ENCODE peak calls at places on chromosome 11, in seven cellular contexts. One of them, this sample, is unnamed.

GRCh38 chr11:134950692-134951304 is 538.8 kb upstream of the B3GAT1 start:
- DNase-seq in choroid plexus epithelial cell: peak; percentile 26
- DNase-seq in Peyer's patch: no peak
- DNase-seq in fibroblast of mammary gland: peak; percentile 55
- DNase-seq in gastrocnemius medialis: peak; percentile 5
- DNase-seq in NB4: no peak
- DNase-seq in GM12865: no peak
- DNase-seq in this sample: peak; percentile 62

GRCh38 chr11:1235615-1236315 is 12.9 kb downstream of the MUC5B start:
- DNase-seq in choroid plexus epithelial cell: no peak
- DNase-seq in Peyer's patch: no peak
- DNase-seq in fibroblast of mammary gland: no peak
- DNase-seq in gastrocnemius medialis: no peak
- DNase-seq in NB4: no peak
- DNase-seq in GM12865: no peak
- DNase-seq in this sample: no peak

GRCh38 chr11:69636512-69636866 is 4.5 kb upstream of the CCND1 start:
- DNase-seq in choroid plexus epithelial cell: peak; percentile 96
- DNase-seq in Peyer's patch: peak; percentile 73
- DNase-seq in fibroblast of mammary gland: peak; percentile 87
- DNase-seq in gastrocnemius medialis: no peak
- DNase-seq in NB4: no peak
- DNase-seq in GM12865: no peak
- DNase-seq in this sample: peak; percentile 87

GRCh38 chr11:86579406-86579731 is 93.0 kb downstream of the ME3 start:
- DNase-seq in choroid plexus epithelial cell: peak; percentile 67
- DNase-seq in Peyer's patch: no peak
- DNase-seq in fibroblast of mammary gland: no peak
- DNase-seq in gastrocnemius medialis: peak; percentile 50
- DNase-seq in NB4: no peak
- DNase-seq in GM12865: no peak
- DNase-seq in this sample: peak; percentile 55

GRCh38 chr11:120146413-120147093 is 8.6 kb upstream of the TRIM29 start:
- DNase-seq in choroid plexus epithelial cell: no peak
- DNase-seq in Peyer's patch: peak; percentile 28
- DNase-seq in fibroblast of mammary gland: no peak
- DNase-seq in gastrocnemius medialis: no peak
- DNase-seq in NB4: no peak
- DNase-seq in GM12865: no peak
- DNase-seq in this sample: no peak

GRCh38 chr11:116680349-116681125 is 92.2 kb downstream of the BUD13 start:
- DNase-seq in choroid plexus epithelial cell: no peak
- DNase-seq in Peyer's patch: no peak
- DNase-seq in fibroblast of mammary gland: no peak
- DNase-seq in gastrocnemius medialis: no peak
- DNase-seq in NB4: no peak
- DNase-seq in GM12865: no peak
- DNase-seq in this sample: no peak

GRCh38 chr11:100716848-100717247 is 29.8 kb downstream of the ARHGAP42 start:
- DNase-seq in choroid plexus epithelial cell: no peak
- DNase-seq in Peyer's patch: no peak
- DNase-seq in fibroblast of mammary gland: no peak
- DNase-seq in gastrocnemius medialis: no peak
- DNase-seq in NB4: no peak
- DNase-seq in GM12865: no peak
- DNase-seq in this sample: no peak

GRCh38 chr11:116420770-116421528 is 351.8 kb downstream of the BUD13 start:
- DNase-seq in choroid plexus epithelial cell: peak; percentile 6
- DNase-seq in Peyer's patch: peak; percentile 84
- DNase-seq in fibroblast of mammary gland: peak; percentile 11
- DNase-seq in gastrocnemius medialis: no peak
- DNase-seq in NB4: peak; percentile 12
- DNase-seq in GM12865: no peak
- DNase-seq in this sample: peak; percentile 6

GRCh38 chr11:17277024-17277584 is 565 bp downstream of the NUCB2 start:
- DNase-seq in choroid plexus epithelial cell: peak; percentile 59
- DNase-seq in Peyer's patch: peak; percentile 56
- DNase-seq in fibroblast of mammary gland: peak; percentile 61
- DNase-seq in gastrocnemius medialis: peak; percentile 11
- DNase-seq in NB4: peak; percentile 87
- DNase-seq in GM12865: peak; percentile 54
- DNase-seq in this sample: peak; percentile 51

GRCh38 chr11:126561327-126561893 is 205.9 kb downstream of the ST3GAL4 start:
- DNase-seq in choroid plexus epithelial cell: peak; percentile 74
- DNase-seq in Peyer's patch: no peak
- DNase-seq in fibroblast of mammary gland: peak; percentile 57
- DNase-seq in gastrocnemius medialis: no peak
- DNase-seq in NB4: peak; percentile 70
- DNase-seq in GM12865: peak; percentile 59
- DNase-seq in this sample: peak; percentile 65

GRCh38 chr11:69618237-69618636 is 22.7 kb upstream of the CCND1 start:
- DNase-seq in choroid plexus epithelial cell: no peak
- DNase-seq in Peyer's patch: no peak
- DNase-seq in fibroblast of mammary gland: no peak
- DNase-seq in gastrocnemius medialis: no peak
- DNase-seq in NB4: no peak
- DNase-seq in GM12865: no peak
- DNase-seq in this sample: no peak

GRCh38 chr11:2998073-2998850 is 6.1 kb upstream of the NAP1L4 start:
- DNase-seq in choroid plexus epithelial cell: no peak
- DNase-seq in Peyer's patch: peak; percentile 36
- DNase-seq in fibroblast of mammary gland: no peak
- DNase-seq in gastrocnemius medialis: no peak
- DNase-seq in NB4: no peak
- DNase-seq in GM12865: no peak
- DNase-seq in this sample: no peak

GRCh38 chr11:15166204-15166603 is 51.5 kb downstream of the INSC start:
- DNase-seq in choroid plexus epithelial cell: peak; percentile 19
- DNase-seq in Peyer's patch: no peak
- DNase-seq in fibroblast of mammary gland: peak; percentile 29
- DNase-seq in gastrocnemius medialis: no peak
- DNase-seq in NB4: no peak
- DNase-seq in GM12865: no peak
- DNase-seq in this sample: no peak

GRCh38 chr11:65502274-65502851 is 3.5 kb downstream of the MALAT1 start:
- DNase-seq in choroid plexus epithelial cell: peak; percentile 72
- DNase-seq in Peyer's patch: peak; percentile 27
- DNase-seq in fibroblast of mammary gland: peak; percentile 49
- DNase-seq in gastrocnemius medialis: no peak
- DNase-seq in NB4: peak; percentile 51
- DNase-seq in GM12865: no peak
- DNase-seq in this sample: peak; percentile 75

GRCh38 chr11:64130618-64131017 is 35.3 kb downstream of the MACROD1 start:
- DNase-seq in choroid plexus epithelial cell: no peak
- DNase-seq in Peyer's patch: no peak
- DNase-seq in fibroblast of mammary gland: no peak
- DNase-seq in gastrocnemius medialis: no peak
- DNase-seq in NB4: no peak
- DNase-seq in GM12865: no peak
- DNase-seq in this sample: no peak
- H3K4me3 ChIP-seq in choroid plexus epithelial cell: no peak overlapping the region
- H3K4me3 ChIP-seq in Peyer's patch: no peak overlapping the region
- H3K4me3 ChIP-seq in fibroblast of mammary gland: no peak overlapping the region
- H3K4me3 ChIP-seq in gastrocnemius medialis: no peak overlapping the region
- H3K4me3 ChIP-seq in NB4: no peak overlapping the region
- H3K4me3 ChIP-seq in GM12865: no peak overlapping the region
- H3K4me3 ChIP-seq in this sample: no peak overlapping the region

GRCh38 chr11:102813484-102813883 is 15.5 kb upstream of the MMP1 start:
- DNase-seq in choroid plexus epithelial cell: no peak
- DNase-seq in Peyer's patch: no peak
- DNase-seq in fibroblast of mammary gland: no peak
- DNase-seq in gastrocnemius medialis: no peak
- DNase-seq in NB4: no peak
- DNase-seq in GM12865: no peak
- DNase-seq in this sample: no peak

GRCh38 chr11:102806296-102806695 is 8.3 kb upstream of the MMP1 start:
- DNase-seq in choroid plexus epithelial cell: peak; percentile 56
- DNase-seq in Peyer's patch: no peak
- DNase-seq in fibroblast of mammary gland: no peak
- DNase-seq in gastrocnemius medialis: no peak
- DNase-seq in NB4: no peak
- DNase-seq in GM12865: no peak
- DNase-seq in this sample: peak; percentile 9

GRCh38 chr11:102812188-102812587 is 14.2 kb upstream of the MMP1 start:
- DNase-seq in choroid plexus epithelial cell: no peak
- DNase-seq in Peyer's patch: no peak
- DNase-seq in fibroblast of mammary gland: no peak
- DNase-seq in gastrocnemius medialis: no peak
- DNase-seq in NB4: no peak
- DNase-seq in GM12865: no peak
- DNase-seq in this sample: no peak

GRCh38 chr11:102807921-102808320 is 10.0 kb upstream of the MMP1 start:
- DNase-seq in choroid plexus epithelial cell: peak; percentile 64
- DNase-seq in Peyer's patch: peak; percentile 51
- DNase-seq in fibroblast of mammary gland: peak; percentile 21
- DNase-seq in gastrocnemius medialis: no peak
- DNase-seq in NB4: peak; percentile 24
- DNase-seq in GM12865: peak; percentile 23
- DNase-seq in this sample: peak; percentile 32

DNA sequence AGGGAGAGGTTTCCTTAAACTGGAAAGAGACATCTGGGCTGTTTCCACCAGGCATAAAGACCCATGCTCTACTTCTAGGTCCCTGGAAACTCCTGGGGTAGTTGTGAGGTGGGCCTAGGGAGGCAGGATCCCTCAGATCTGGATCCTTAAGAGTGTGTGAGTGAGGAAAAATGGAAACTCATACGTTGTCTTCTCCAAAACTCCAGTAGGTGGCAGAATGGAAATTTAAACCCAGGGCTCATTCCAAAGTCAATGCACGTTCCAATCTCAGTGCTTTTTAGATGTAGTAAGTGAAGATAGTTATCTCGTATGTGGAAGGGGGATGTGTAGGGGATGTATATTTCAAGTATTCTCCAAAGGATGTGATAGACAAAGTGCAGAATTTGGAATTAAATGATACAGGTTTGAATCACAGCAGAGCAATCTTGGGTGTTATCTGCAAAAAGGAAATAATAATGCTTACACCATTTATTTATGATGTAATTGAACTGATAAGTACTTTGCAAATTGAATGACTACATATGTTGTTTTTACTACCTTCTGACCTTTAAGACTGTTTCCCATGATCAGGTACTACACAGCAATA is 13.1 kb upstream of the MMP1 start:
- DNase-seq in choroid plexus epithelial cell: peak; percentile 61
- DNase-seq in Peyer's patch: no peak
- DNase-seq in fibroblast of mammary gland: peak; percentile 38
- DNase-seq in gastrocnemius medialis: no peak
- DNase-seq in NB4: peak; percentile 18
- DNase-seq in GM12865: no peak
- DNase-seq in this sample: peak; percentile 27
- TF ChIP-seq CTCF in choroid plexus epithelial cell: peak; percentile 68
- TF ChIP-seq CTCF in Peyer's patch: no peak
- TF ChIP-seq CTCF in fibroblast of mammary gland: peak; percentile 66
- TF ChIP-seq CTCF in gastrocnemius medialis: no peak
- TF ChIP-seq CTCF in NB4: peak; percentile 41
- TF ChIP-seq CTCF in GM12865: peak; percentile 29
- TF ChIP-seq CTCF in this sample: peak; percentile 73

GRCh38 chr11:44371706-44372105 is 61.8 kb upstream of the ALX4 start:
- DNase-seq in choroid plexus epithelial cell: no peak
- DNase-seq in Peyer's patch: no peak
- DNase-seq in fibroblast of mammary gland: no peak
- DNase-seq in gastrocnemius medialis: no peak
- DNase-seq in NB4: no peak
- DNase-seq in GM12865: no peak
- DNase-seq in this sample: no peak

GRCh38 chr11:44376423-44376822 is 66.5 kb upstream of the ALX4 start:
- DNase-seq in choroid plexus epithelial cell: no peak
- DNase-seq in Peyer's patch: no peak
- DNase-seq in fibroblast of mammary gland: no peak
- DNase-seq in gastrocnemius medialis: no peak
- DNase-seq in NB4: no peak
- DNase-seq in GM12865: peak; percentile 9
- DNase-seq in this sample: no peak

GRCh38 chr11:44377121-44377520 is 67.2 kb upstream of the ALX4 start:
- DNase-seq in choroid plexus epithelial cell: no peak
- DNase-seq in Peyer's patch: no peak
- DNase-seq in fibroblast of mammary gland: no peak
- DNase-seq in gastrocnemius medialis: no peak
- DNase-seq in NB4: no peak
- DNase-seq in GM12865: no peak
- DNase-seq in this sample: no peak

GRCh38 chr11:44372989-44373388 is 63.0 kb upstream of the ALX4 start:
- DNase-seq in choroid plexus epithelial cell: peak; percentile 2
- DNase-seq in Peyer's patch: no peak
- DNase-seq in fibroblast of mammary gland: no peak
- DNase-seq in gastrocnemius medialis: no peak
- DNase-seq in NB4: no peak
- DNase-seq in GM12865: no peak
- DNase-seq in this sample: no peak

GRCh38 chr11:44374001-44374400 is 64.1 kb upstream of the ALX4 start:
- DNase-seq in choroid plexus epithelial cell: no peak
- DNase-seq in Peyer's patch: no peak
- DNase-seq in fibroblast of mammary gland: no peak
- DNase-seq in gastrocnemius medialis: no peak
- DNase-seq in NB4: no peak
- DNase-seq in GM12865: no peak
- DNase-seq in this sample: no peak
- H3K4me3 ChIP-seq in choroid plexus epithelial cell: no peak overlapping the region
- H3K4me3 ChIP-seq in Peyer's patch: no peak overlapping the region
- H3K4me3 ChIP-seq in fibroblast of mammary gland: no peak overlapping the region
- H3K4me3 ChIP-seq in gastrocnemius medialis: no peak overlapping the region
- H3K4me3 ChIP-seq in NB4: no peak overlapping the region
- H3K4me3 ChIP-seq in GM12865: no peak overlapping the region
- H3K4me3 ChIP-seq in this sample: no peak overlapping the region

GRCh38 chr11:47550288-47551052 is 2.5 kb downstream of the CELF1 start:
- DNase-seq in choroid plexus epithelial cell: peak; percentile 51
- DNase-seq in Peyer's patch: no peak
- DNase-seq in fibroblast of mammary gland: peak; percentile 27
- DNase-seq in gastrocnemius medialis: peak; percentile 48
- DNase-seq in NB4: peak; percentile 20
- DNase-seq in GM12865: no peak
- DNase-seq in this sample: no peak

GRCh38 chr11:47551086-47551485 is 1.8 kb downstream of the CELF1 start:
- DNase-seq in choroid plexus epithelial cell: peak; percentile 64
- DNase-seq in Peyer's patch: no peak
- DNase-seq in fibroblast of mammary gland: peak; percentile 58
- DNase-seq in gastrocnemius medialis: no peak
- DNase-seq in NB4: peak; percentile 62
- DNase-seq in GM12865: peak; percentile 65
- DNase-seq in this sample: no peak

GRCh38 chr11:47552581-47553416 is at the start of gene CELF1:
- DNase-seq in choroid plexus epithelial cell: peak; percentile 90
- DNase-seq in Peyer's patch: peak; percentile 96
- DNase-seq in fibroblast of mammary gland: peak; percentile 76
- DNase-seq in gastrocnemius medialis: peak; percentile 84
- DNase-seq in NB4: peak; percentile 93
- DNase-seq in GM12865: peak; percentile 95
- DNase-seq in this sample: peak; percentile 88

GRCh38 chr11:47552086-47552580 is 799 bp downstream of the CELF1 start:
- DNase-seq in choroid plexus epithelial cell: peak; percentile 63
- DNase-seq in Peyer's patch: no peak
- DNase-seq in fibroblast of mammary gland: peak; percentile 47
- DNase-seq in gastrocnemius medialis: peak; percentile 29
- DNase-seq in NB4: peak; percentile 56
- DNase-seq in GM12865: peak; percentile 32
- DNase-seq in this sample: peak; percentile 46

DNA sequence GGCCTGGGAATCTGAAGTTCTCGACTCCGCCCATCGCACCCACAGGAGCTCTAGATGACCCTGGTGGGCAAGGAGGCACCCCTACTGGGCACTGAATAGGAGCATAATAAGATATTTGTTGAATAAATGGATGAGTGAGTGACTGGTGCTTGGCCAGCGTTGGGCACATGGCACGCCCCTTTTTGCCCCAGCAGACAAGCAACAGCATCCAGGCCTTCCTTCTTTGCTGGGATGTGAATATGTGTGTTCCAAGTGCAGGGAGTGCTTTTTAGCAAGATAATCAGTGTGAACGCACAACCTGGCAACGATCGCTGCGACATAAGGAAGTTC is 450 bp upstream of the CELF1 start:
- DNase-seq in choroid plexus epithelial cell: peak; percentile 31
- DNase-seq in Peyer's patch: no peak
- DNase-seq in fibroblast of mammary gland: peak; percentile 45
- DNase-seq in gastrocnemius medialis: no peak
- DNase-seq in NB4: no peak
- DNase-seq in GM12865: no peak
- DNase-seq in this sample: no peak
- TF ChIP-seq CTCF in choroid plexus epithelial cell: no peak
- TF ChIP-seq CTCF in Peyer's patch: no peak
- TF ChIP-seq CTCF in fibroblast of mammary gland: no peak
- TF ChIP-seq CTCF in gastrocnemius medialis: no peak
- TF ChIP-seq CTCF in NB4: no peak
- TF ChIP-seq CTCF in GM12865: no peak
- TF ChIP-seq CTCF in this sample: no peak

This sample was measured in astrocyte of the spinal cord.